ENCODE peak calls at places on chromosomes 5 and 9, in nine cellular contexts. E is AG04449; O is GM23338; V is heart left ventricle; R is CD8-positive, alpha-beta T cell; G is A549; U is Panc1; C is thyroid gland; S is GM13977. A is an unnamed sample.
A peak's percentile ranks its signal among the peaks of the same experiment; 100 is the strongest.

GRCh38 chr5:81428866-81429265 is 34.9 kb upstream of the ACOT12 start:
- DNase-seq in E (no peak), O (no peak), V (no peak), R (no peak), G (peak; percentile 24), U (no peak), C (no peak), S (no peak), A (no peak)

GRCh38 chr5:10503321-10503720 is 60.5 kb upstream of the ANKRD33B start:
- DNase-seq in E (no peak), O (no peak), V (no peak), R (no peak), G (no peak), U (no peak), C (no peak), S (no peak), A (no peak)

GRCh38 chr5:116669261-116670049 is 94.8 kb upstream of the SEMA6A start:
- DNase-seq in E (no peak), O (no peak), V (peak; percentile 40), R (no peak), G (no peak), U (no peak), C (no peak), S (no peak), A (no peak)

GRCh38 chr9:81371824-81372223 is 317.5 kb downstream of the TLE1 start:
- DNase-seq in E (no peak), O (no peak), V (no peak), R (no peak), G (no peak), U (no peak), C (no peak), S (no peak), A (no peak)

GRCh38 chr9:98793031-98793430 is 3.3 kb downstream of the ANKS6 start:
- DNase-seq in E (no peak), O (no peak), V (no peak), R (peak; percentile 39), G (no peak), U (no peak), C (peak; percentile 45), S (no peak), A (no peak)

GRCh38 chr9:33124716-33125378 is 42.3 kb downstream of the B4GALT1 start:
- DNase-seq in E (no peak), O (no peak), V (no peak), R (no peak), G (no peak), U (no peak), C (no peak), S (peak; percentile 58), A (no peak)

GRCh38 chr5:177300971-177301370 is 2.5 kb downstream of the RAB24 start:
- DNase-seq in E (no peak), O (no peak), V (no peak), R (no peak), G (no peak), U (no peak), C (no peak), S (no peak), A (no peak)

GRCh38 chr5:72121753-72122445 is 14.6 kb downstream of the MAP1B start:
- DNase-seq in E (no peak), O (peak; percentile 54), V (no peak), R (no peak), G (no peak), U (no peak), C (no peak), S (no peak), A (no peak)

GRCh38 chr5:148904440-148904839 is 78.0 kb downstream of the ADRB2 start:
- DNase-seq in E (no peak), O (no peak), V (peak; percentile 35), R (no peak), G (no peak), U (no peak), C (peak; percentile 7), S (no peak), A (no peak)

GRCh38 chr5:157651623-157652376 is 438 bp downstream of the SOX30 start:
- DNase-seq in E (no peak), O (peak; percentile 91), V (peak; percentile 53), R (peak; percentile 86), G (no peak), U (no peak), C (peak; percentile 72), S (peak; percentile 73), A (no peak)
- TF ChIP-seq CTCF in E (peak; percentile 44), O (peak; percentile 51), V (no peak), R (no peak), G (no peak), U (no peak), C (peak; percentile 33), S (peak; percentile 50), A (no peak)

GRCh38 chr9:130263601-130264413 is 1.8 kb upstream of the HMCN2 start:
- DNase-seq in E (no peak), O (no peak), V (no peak), R (no peak), G (no peak), U (no peak), C (no peak), S (no peak), A (no peak)
- TF ChIP-seq CTCF in E (no peak), O (no peak), V (no peak), R (no peak), G (no peak), U (no peak), C (no peak), S (no peak), A (no peak)

GRCh38 chr5:131107128-131107527 is 57.9 kb downstream of the HINT1 start:
- DNase-seq in E (no peak), O (no peak), V (no peak), R (no peak), G (no peak), U (no peak), C (no peak), S (no peak), A (no peak)

GRCh38 chr5:131112424-131112823 is 52.6 kb downstream of the HINT1 start:
- DNase-seq in E (no peak), O (no peak), V (no peak), R (no peak), G (no peak), U (no peak), C (no peak), S (no peak), A (no peak)

GRCh38 chr5:131109540-131110255 is 55.4 kb downstream of the HINT1 start:
- DNase-seq in E (peak; percentile 3), O (peak; percentile 56), V (no peak), R (no peak), G (peak; percentile 47), U (peak; percentile 17), C (peak; percentile 7), S (peak; percentile 53), A (peak; percentile 17)

GRCh38 chr5:131114754-131115153 is 50.3 kb downstream of the HINT1 start:
- DNase-seq in E (no peak), O (no peak), V (no peak), R (no peak), G (no peak), U (no peak), C (no peak), S (no peak), A (no peak)

DNA sequence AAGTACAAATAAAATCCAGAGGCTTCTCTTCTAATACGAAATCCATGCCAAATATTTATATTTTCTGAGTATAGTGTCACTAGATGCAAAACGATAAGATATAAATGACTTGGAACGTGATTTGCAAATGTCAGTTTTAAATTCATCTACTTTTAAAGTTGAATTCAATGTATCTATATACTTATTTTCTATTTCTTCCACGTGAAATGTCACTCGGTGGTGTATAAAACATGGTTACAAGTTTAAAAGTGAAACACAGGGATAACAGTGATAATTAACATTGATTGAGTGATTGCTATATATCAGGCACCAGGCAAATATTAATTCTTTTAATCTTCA is 54.8 kb downstream of the HINT1 start:
- DNase-seq in E (no peak), O (no peak), V (no peak), R (no peak), G (no peak), U (no peak), C (no peak), S (no peak), A (no peak)
- TF ChIP-seq CTCF in E (no peak), O (no peak), V (no peak), R (peak; percentile 35), G (no peak), U (peak; percentile 44), C (no peak), S (no peak), A (peak; percentile 17)

DNA sequence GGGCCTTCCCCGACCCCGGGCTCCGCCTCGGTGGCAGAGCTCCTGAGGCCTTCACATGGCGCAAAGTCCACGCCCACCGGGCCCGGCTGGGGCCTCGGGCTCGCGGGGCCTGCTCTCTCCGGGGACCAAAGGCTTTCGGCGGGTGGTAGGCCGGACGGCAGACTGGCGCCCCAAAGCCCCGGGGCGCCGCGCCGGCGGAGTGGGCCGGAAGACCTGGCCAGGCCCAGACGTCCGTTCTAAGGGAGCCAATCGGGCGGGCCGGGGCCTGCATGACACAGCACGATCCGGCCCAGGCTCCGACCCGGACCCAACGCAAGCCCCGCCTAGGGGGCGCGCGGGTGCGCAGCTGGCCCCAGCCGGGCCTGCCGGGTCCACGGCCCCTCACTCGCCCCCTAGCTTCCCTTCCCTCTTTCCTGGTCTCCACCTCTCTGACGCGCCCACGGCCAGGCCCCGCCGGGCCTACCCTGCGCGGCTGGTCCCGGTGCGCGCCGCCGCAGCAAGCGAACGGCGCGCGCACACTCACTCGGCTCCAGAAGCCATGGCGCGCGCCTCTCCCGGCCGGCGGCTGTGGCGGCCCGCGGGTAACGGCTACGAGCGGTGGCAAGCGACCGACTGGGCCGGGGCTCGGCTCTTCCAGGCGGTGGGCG is 488 bp downstream of the VCP start:
- DNase-seq in E (no peak), O (peak; percentile 94), V (peak; percentile 90), R (peak; percentile 83), G (peak; percentile 92), U (no peak), C (peak; percentile 87), S (peak; percentile 90), A (peak; percentile 82)
- TF ChIP-seq CTCF in E (peak; percentile 40), O (no peak), V (peak; percentile 48), R (peak; percentile 43), G (peak; percentile 59), U (no peak), C (peak; percentile 26), S (peak; percentile 52), A (no peak)

DNA sequence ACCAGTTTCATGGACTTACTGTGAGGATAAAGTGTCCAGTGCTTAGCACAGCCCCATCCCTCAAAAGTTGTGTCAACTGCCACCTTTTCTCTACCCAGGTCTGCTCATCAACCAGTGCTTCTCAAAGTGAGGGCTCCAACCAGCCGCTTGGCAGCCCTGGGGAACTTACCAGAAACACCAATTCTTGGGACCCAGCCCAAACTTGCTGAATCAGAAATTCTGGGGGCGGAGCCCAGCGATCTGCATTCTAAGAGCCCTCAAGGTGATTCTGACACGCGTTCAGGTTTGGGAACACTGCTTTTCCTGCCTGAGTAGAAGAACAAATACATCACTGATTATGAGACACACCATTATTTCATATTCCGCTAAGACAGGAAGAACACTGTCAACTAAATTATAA is 132.0 kb downstream of the NSG2 start:
- DNase-seq in E (no peak), O (no peak), V (no peak), R (no peak), G (no peak), U (no peak), C (peak; percentile 21), S (no peak), A (no peak)
- TF ChIP-seq CTCF in E (no peak), O (no peak), V (no peak), R (no peak), G (no peak), U (no peak), C (no peak), S (no peak), A (no peak)

GRCh38 chr5:106154280-106154716 is 1516.4 kb downstream of the EFNA5 start:
- DNase-seq in E (no peak), O (no peak), V (no peak), R (no peak), G (no peak), U (no peak), C (no peak), S (no peak), A (no peak)
- TF ChIP-seq CTCF in E (no peak), O (no peak), V (no peak), R (no peak), G (no peak), U (no peak), C (no peak), S (no peak), A (no peak)

A was measured in nephron progenitor cell.